ENCODE peak calls at places on chromosomes 5 and 9, in six cellular contexts. D is stimulated activated CD4-positive, alpha-beta T cell treated with anti-CD3 and anti-CD28 coated beads, Interleukin-12 subunit alpha, Interleukin-12 subunit beta, amount 100 ng/mL, for 4 hours; E is keratinocyte; H is GM20000; P is omental fat pad; O is right lobe of liver. U is an unnamed sample.

GRCh38 chr9:82168585-82168984 is 180.0 kb downstream of the SPATA31D1 start:
- DNase-seq in D (no peak), E (peak), H (no peak), P (no peak), O (no peak), U (no peak)

GRCh38 chr5:153974813-153975163 is 63.9 kb downstream of the FAM114A2 start:
- DNase-seq in D (no peak), E (no peak), H (no peak), P (no peak), O (no peak), U (no peak)

GRCh38 chr9:14071484-14071883 is 242.5 kb downstream of the NFIB start:
- DNase-seq in D (no peak), E (no peak), H (no peak), P (no peak), O (no peak), U (no peak)

GRCh38 chr5:180117378-180117725 is 45.8 kb upstream of the RNF130 start:
- DNase-seq in D (no peak), E (no peak), H (no peak), P (no peak), O (no peak), U (no peak)

GRCh38 chr9:92712767-92713166 is 42.8 kb upstream of the IPPK start:
- DNase-seq in D (no peak), E (no peak), H (peak), P (no peak), O (no peak), U (no peak)

GRCh38 chr5:92633821-92634220 is 947.2 kb downstream of the NR2F1-AS1 start:
- DNase-seq in D (no peak), E (no peak), H (no peak), P (no peak), O (no peak), U (no peak)

GRCh38 chr9:2161661-2162060 is 146.5 kb downstream of the SMARCA2 start:
- DNase-seq in D (no peak), E (no peak), H (no peak), P (no peak), O (no peak), U (no peak)

GRCh38 chr5:134577796-134578577 is 52.5 kb downstream of the JADE2 start:
- DNase-seq in D (peak), E (no peak), H (peak), P (peak), O (peak), U (peak)

GRCh38 chr5:173714551-173715428 is 98.3 kb upstream of the BOD1 start:
- DNase-seq in D (no peak), E (peak), H (no peak), P (no peak), O (no peak), U (no peak)

GRCh38 chr5:69415584-69415958 is 655 bp downstream of the MARVELD2 start:
- DNase-seq in D (no peak), E (no peak), H (peak), P (no peak), O (peak), U (no peak)

GRCh38 chr5:106167766-106168165 is 1503.0 kb downstream of the EFNA5 start:
- DNase-seq in D (no peak), E (no peak), H (no peak), P (no peak), O (no peak), U (no peak)

GRCh38 chr9:79661926-79662552 is 90.3 kb downstream of the TLE4 start:
- DNase-seq in D (no peak), E (no peak), H (no peak), P (no peak), O (no peak), U (no peak)

GRCh38 chr5:110899566-110900412 is 161.0 kb downstream of the SLC25A46 start:
- DNase-seq in D (no peak), E (peak), H (peak), P (no peak), O (no peak), U (no peak)

GRCh38 chr5:148976569-148977321 is 86.1 kb downstream of the SH3TC2 start:
- DNase-seq in D (no peak), E (no peak), H (no peak), P (no peak), O (no peak), U (no peak)

GRCh38 chr9:130927995-130928900 is 10.8 kb downstream of the FIBCD1 start:
- DNase-seq in D (no peak), E (no peak), H (peak), P (no peak), O (peak), U (peak)

GRCh38 chr9:129347323-129348120 is 169.5 kb upstream of the IER5L start:
- DNase-seq in D (no peak), E (no peak), H (no peak), P (no peak), O (no peak), U (no peak)

GRCh38 chr5:131990716-131991115 is 20.7 kb downstream of the ACSL6 start:
- DNase-seq in D (no peak), E (no peak), H (no peak), P (no peak), O (no peak), U (no peak)

GRCh38 chr9:97419315-97419867 is 7.5 kb downstream of the TDRD7 start:
- DNase-seq in D (no peak), E (no peak), H (no peak), P (no peak), O (no peak), U (no peak)

GRCh38 chr5:125274938-125275759 is 528.7 kb upstream of the ZNF608 start:
- DNase-seq in D (no peak), E (no peak), H (no peak), P (no peak), O (no peak), U (no peak)